ENCODE peak calls at places on chromosomes 3 and 15, in eight cellular contexts. R, Q, B, H, V, K, Z and A are unnamed samples.
A peak's percentile ranks its signal among the peaks of the same experiment; 100 is the strongest.

GRCh38 chr3:140499114-140499757 is 178.6 kb upstream of the TRIM42 start:
- DNase-seq in Z (no peak), H (no peak), K (peak; percentile 26), B (no peak), Q (peak; percentile 4), R (no peak), V (no peak), A (no peak)

GRCh38 chr3:25582242-25582641 is 82.5 kb downstream of the TOP2B start:
- DNase-seq in K (peak; percentile 89), V (peak; percentile 67), B (peak; percentile 87), H (no peak), Q (no peak), R (no peak), Z (no peak), A (no peak)

GRCh38 chr15:92693922-92694331 is 38.4 kb upstream of the FAM174B start:
- DNase-seq in V (no peak), Q (peak; percentile 21), K (no peak), Z (no peak), B (peak; percentile 79), H (no peak), R (no peak), A (peak; percentile 10)

GRCh38 chr3:114660808-114661207 is 367.0 kb downstream of the TIGIT start:
- DNase-seq in B (no peak), H (no peak), V (no peak), R (no peak), Z (no peak), Q (no peak), K (no peak), A (no peak)

GRCh38 chr3:51581529-51581928 is 43.0 kb downstream of the RAD54L2 start:
- DNase-seq in R (no peak), Z (peak; percentile 50), B (no peak), K (peak; percentile 2), H (no peak), Q (no peak), V (no peak), A (no peak)

GRCh38 chr3:28900301-28900700 is 380.6 kb upstream of the RBMS3 start:
- DNase-seq in K (no peak), V (no peak), R (no peak), Z (no peak), B (no peak), Q (no peak), H (no peak), A (no peak)

GRCh38 chr3:37836589-37836988 is 25.1 kb upstream of the CTDSPL start:
- DNase-seq in V (no peak), R (no peak), K (no peak), Z (no peak), B (no peak), Q (no peak), H (no peak), A (no peak)

GRCh38 chr3:129651316-129652202 is 45.1 kb upstream of the PLXND1 start:
- DNase-seq in Z (no peak), V (peak; percentile 74), K (peak; percentile 79), R (no peak), Q (no peak), H (no peak), B (peak; percentile 53), A (no peak)

GRCh38 chr15:52790166-52790708 is at the start of gene ONECUT1:
- DNase-seq in K (peak; percentile 32), B (peak; percentile 79), V (no peak), Q (peak; percentile 61), H (peak; percentile 16), Z (peak; percentile 65), R (no peak), A (peak; percentile 48)

GRCh38 chr3:195796795-195797194 is 14.9 kb downstream of the MUC4 start:
- DNase-seq in H (no peak), V (no peak), R (no peak), Z (no peak), K (no peak), B (no peak), Q (no peak), A (no peak)

GRCh38 chr3:194306109-194306686 is 44.9 kb downstream of the CPN2 start:
- DNase-seq in R (no peak), Q (peak; percentile 85), Z (no peak), H (no peak), B (no peak), K (no peak), V (no peak), A (peak; percentile 84)

GRCh38 chr15:62421289-62421688 is 256.2 kb upstream of the C2CD4B start:
- DNase-seq in Z (no peak), R (no peak), K (no peak), Q (no peak), H (no peak), V (no peak), B (no peak), A (no peak)

GRCh38 chr3:126431103-126431534 is 36.4 kb downstream of the CFAP100 start:
- DNase-seq in Z (no peak), R (no peak), Q (no peak), H (no peak), B (no peak), K (no peak), V (no peak), A (peak; percentile 26)

GRCh38 chr3:56119575-56120349 is 348.5 kb downstream of the ERC2 start:
- DNase-seq in Z (no peak), V (no peak), H (peak; percentile 13), B (no peak), K (peak; percentile 25), Q (no peak), R (peak; percentile 39), A (no peak)

GRCh38 chr15:29107971-29108645 is 161.5 kb downstream of the NSMCE3 start:
- DNase-seq in K (no peak), Z (no peak), R (no peak), V (no peak), Q (no peak), H (no peak), B (no peak), A (no peak)

GRCh38 chr3:12024959-12025570 is 20.9 kb downstream of the SYN2 start:
- DNase-seq in Z (no peak), Q (no peak), H (no peak), B (no peak), V (no peak), K (no peak), R (no peak), A (no peak)

GRCh38 chr3:57729339-57730039 is 26.6 kb upstream of the SLMAP start:
- DNase-seq in H (no peak), Z (no peak), B (no peak), Q (no peak), R (no peak), V (peak; percentile 40), K (peak; percentile 62), A (no peak)

GRCh38 chr15:69758810-69759410 is 306.3 kb downstream of the RPLP1 start:
- DNase-seq in K (peak; percentile 34), B (no peak), R (no peak), Z (no peak), H (peak; percentile 23), V (no peak), Q (peak; percentile 92), A (peak; percentile 97)

GRCh38 chr3:186454881-186455703 is 89.1 kb downstream of the CRYGS start:
- DNase-seq in H (no peak), V (no peak), B (no peak), R (no peak), Q (no peak), K (peak; percentile 20), Z (no peak), A (no peak)

GRCh38 chr3:190369701-190370295 is 18.2 kb upstream of the CLDN16 start:
- DNase-seq in V (no peak), R (no peak), B (no peak), H (no peak), K (peak; percentile 98), Q (no peak), Z (no peak), A (no peak)

GRCh38 chr3:160106905-160107861 is 118.0 kb upstream of the C3orf80 start:
- DNase-seq in H (no peak), Z (no peak), B (no peak), V (no peak), Q (no peak), K (no peak), R (no peak), A (no peak)

GRCh38 chr3:184227481-184227935 is 1.9 kb upstream of the VWA5B2 start:
- DNase-seq in Q (peak; percentile 65), B (peak; percentile 71), K (no peak), Z (no peak), R (no peak), V (no peak), H (no peak), A (peak; percentile 61)

GRCh38 chr3:196207833-196208607 is 3.2 kb downstream of the ZDHHC19 start:
- DNase-seq in R (no peak), Q (peak; percentile 65), K (peak; percentile 30), H (no peak), Z (no peak), B (peak; percentile 57), V (no peak), A (peak; percentile 76)

GRCh38 chr3:15330031-15330596 is 2.3 kb downstream of the SH3BP5 start:
- DNase-seq in Z (no peak), Q (no peak), H (peak; percentile 44), R (peak; percentile 85), K (peak; percentile 28), B (no peak), V (peak; percentile 63), A (no peak)

GRCh38 chr3:55752911-55753310 is 265.8 kb upstream of the WNT5A start:
- DNase-seq in Z (no peak), H (no peak), B (no peak), R (no peak), V (no peak), Q (no peak), K (no peak), A (no peak)

GRCh38 chr3:157499342-157499963 is 3.8 kb downstream of the VEPH1 start:
- DNase-seq in V (no peak), R (no peak), Q (no peak), K (peak; percentile 62), H (no peak), B (no peak), Z (no peak), A (peak; percentile 4)
- TF ChIP-seq CTCF in V (no peak), R (no peak), Q (no peak), K (no peak), H (no peak), B (no peak), Z (no peak), A (no peak)

DNA sequence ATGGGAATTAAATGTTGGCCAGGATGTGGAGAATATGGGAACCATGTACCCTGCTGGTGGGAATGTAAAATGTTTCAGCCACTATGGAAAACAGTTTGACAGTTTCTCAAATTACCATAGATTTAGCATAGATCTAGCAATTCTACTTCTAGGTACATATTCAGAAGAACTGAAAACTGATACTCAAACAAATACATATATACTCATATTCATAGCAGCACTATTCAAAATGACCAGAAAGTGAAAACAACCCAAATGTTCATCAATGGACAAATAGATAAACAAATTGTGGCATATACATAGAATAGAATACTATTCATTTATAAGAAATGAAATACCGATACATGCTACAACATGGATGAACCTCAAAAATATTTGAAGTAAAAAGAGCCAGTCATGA is 539.4 kb downstream of the IGSF11 start:
- DNase-seq in K (no peak), H (no peak), V (no peak), R (no peak), Z (no peak), B (no peak), Q (no peak), A (no peak)
- TF ChIP-seq CTCF in K (no peak), H (no peak), V (no peak), R (no peak), Z (no peak), B (no peak), Q (no peak), A (no peak)

GRCh38 chr15:78110096-78110495 is 17.7 kb downstream of the SH2D7 start:
- DNase-seq in R (no peak), Z (no peak), B (no peak), H (no peak), V (no peak), Q (no peak), K (no peak), A (peak; percentile 0)
- TF ChIP-seq CTCF in R (no peak), Z (no peak), B (no peak), H (no peak), V (no peak), Q (no peak), K (no peak), A (no peak)

GRCh38 chr15:80878242-80878866 is 99.2 kb downstream of the CEMIP start:
- DNase-seq in V (no peak), K (no peak), Z (no peak), R (no peak), B (no peak), H (no peak), Q (no peak), A (no peak)
- TF ChIP-seq CTCF in V (no peak), K (no peak), Z (no peak), R (no peak), B (no peak), H (no peak), Q (no peak), A (no peak)